ENCODE peak calls at places on chromosomes 6 and 20, in nine cellular contexts. Z is tibial nerve; F is GM23248; S is cardiac muscle cell; W is effector memory CD4-positive, alpha-beta T cell; Q is left ventricle myocardium inferior; D is transverse colon; C is naive thymus-derived CD4-positive, alpha-beta T cell; P is CD8-positive, alpha-beta memory T cell. T is an unnamed sample.
A peak's percentile ranks its signal among the peaks of the same experiment; 100 is the strongest.

GRCh38 chr6:111805511-111806181 is 67.6 kb downstream of the FYN start:
- DNase-seq in Q (no peak), F (peak; percentile 83), W (no peak), Z (no peak), P (peak; percentile 74), D (no peak), S (no peak), C (no peak), T (no peak)

GRCh38 chr6:9131616-9132015 is 696.3 kb upstream of the SLC35B3 start:
- DNase-seq in P (no peak), S (no peak), C (no peak), Z (no peak), F (no peak), W (no peak), Q (no peak), D (peak; percentile 25), T (no peak)

GRCh38 chr20:46025376-46025783 is 3.6 kb upstream of the SLC12A5 start:
- DNase-seq in S (no peak), Z (no peak), Q (no peak), F (no peak), P (no peak), C (no peak), W (no peak), D (no peak), T (no peak)

GRCh38 chr20:64176548-64177419 is 12.5 kb downstream of the MYT1 start:
- DNase-seq in W (no peak), C (no peak), Q (peak; percentile 27), S (no peak), D (no peak), Z (no peak), F (no peak), P (no peak), T (no peak)

GRCh38 chr6:118524686-118525085 is 23.4 kb upstream of the PLN start:
- DNase-seq in C (no peak), F (no peak), P (peak; percentile 42), Q (no peak), W (no peak), S (no peak), Z (no peak), D (no peak), T (no peak)

GRCh38 chr6:155936551-155936950 is 480.9 kb upstream of the NOX3 start:
- DNase-seq in F (no peak), Q (no peak), W (no peak), C (no peak), Z (peak; percentile 15), P (no peak), S (no peak), D (no peak), T (no peak)

GRCh38 chr20:63974402-63975200 is 4.8 kb downstream of the SAMD10 start:
- DNase-seq in Z (no peak), S (no peak), W (no peak), F (no peak), C (no peak), P (peak; percentile 29), D (no peak), Q (peak; percentile 12), T (no peak)

GRCh38 chr6:15249371-15250019 is 3.6 kb downstream of the JARID2 start:
- DNase-seq in P (no peak), C (no peak), S (no peak), Z (no peak), D (no peak), F (peak; percentile 44), Q (no peak), W (no peak), T (no peak)

GRCh38 chr6:40978687-40979289 is 60.2 kb downstream of the UNC5CL start:
- DNase-seq in Q (no peak), C (no peak), P (no peak), F (no peak), D (no peak), S (no peak), Z (no peak), W (no peak), T (no peak)

GRCh38 chr20:63939061-63939935 is 16.9 kb downstream of the UCKL1 start:
- DNase-seq in F (no peak), Q (peak; percentile 14), D (no peak), P (peak; percentile 54), W (no peak), C (no peak), Z (no peak), S (no peak), T (no peak)

GRCh38 chr6:17418281-17419188 is 25.1 kb downstream of the CAP2 start:
- DNase-seq in Z (no peak), Q (no peak), W (no peak), C (no peak), S (peak; percentile 80), F (peak; percentile 76), P (no peak), D (no peak), T (no peak)

GRCh38 chr6:144346719-144347446 is 61.7 kb downstream of the UTRN start:
- DNase-seq in W (no peak), P (no peak), Q (no peak), C (no peak), Z (no peak), D (no peak), S (no peak), F (peak; percentile 93), T (no peak)

GRCh38 chr20:23606652-23607049 is 934 bp upstream of the CST9 start:
- DNase-seq in W (no peak), Q (peak; percentile 77), C (peak; percentile 41), P (peak; percentile 71), Z (peak; percentile 78), S (peak; percentile 87), D (peak; percentile 78), F (peak; percentile 87), T (peak; percentile 84)

GRCh38 chr6:85640806-85641205 is 1.9 kb downstream of the SYNCRIP start:
- DNase-seq in S (no peak), W (no peak), C (no peak), D (no peak), Q (no peak), F (peak; percentile 24), P (no peak), Z (no peak), T (no peak)

GRCh38 chr6:164928366-164929154 is 380.8 kb downstream of the C6orf118 start:
- DNase-seq in P (no peak), Z (no peak), Q (no peak), W (no peak), F (peak; percentile 28), S (no peak), D (no peak), C (no peak), T (no peak)

GRCh38 chr6:148577687-148578488 is 168.9 kb upstream of the UST start:
- DNase-seq in C (no peak), D (peak; percentile 64), W (no peak), Q (peak; percentile 73), P (peak; percentile 66), F (peak; percentile 93), S (peak; percentile 86), Z (peak; percentile 63), T (peak; percentile 72)

GRCh38 chr6:72933216-72933615 is 292.1 kb downstream of the KHDC1L start:
- DNase-seq in D (no peak), C (no peak), P (no peak), Q (no peak), W (no peak), F (no peak), Z (no peak), S (no peak), T (no peak)

GRCh38 chr20:19812056-19812455 is 54.0 kb downstream of the RIN2 start:
- DNase-seq in F (no peak), P (no peak), Z (no peak), Q (no peak), S (no peak), C (no peak), W (no peak), D (no peak), T (no peak)

GRCh38 chr6:151069641-151070040 is 170.1 kb upstream of the AKAP12 start:
- DNase-seq in P (no peak), F (no peak), S (no peak), C (no peak), Z (no peak), Q (no peak), D (no peak), W (no peak), T (no peak)
- H3K4me1 ChIP-seq in P (no peaks in the 10 kb centered on the region), F (peaks cover 49% of the 10 kb centered on the region), S (peaks cover 22% of the 10 kb centered on the region), C (no peaks in the 10 kb centered on the region), Z (peaks cover 6% of the 10 kb centered on the region), Q (peaks cover 32% of the 10 kb centered on the region), D (no peaks in the 10 kb centered on the region), W (no peaks in the 10 kb centered on the region), T (no peaks in the 10 kb centered on the region)

GRCh38 chr20:61708891-61709290 is 356.8 kb downstream of the TAF4 start:
- DNase-seq in Q (no peak), W (no peak), C (no peak), D (no peak), Z (no peak), F (no peak), S (no peak), P (no peak), T (no peak)

GRCh38 chr20:61706562-61706961 is 359.1 kb downstream of the TAF4 start:
- DNase-seq in S (no peak), F (no peak), Q (no peak), Z (no peak), P (no peak), W (no peak), D (no peak), C (no peak), T (no peak)

GRCh38 chr20:61702246-61702645 is 363.4 kb downstream of the TAF4 start:
- DNase-seq in W (no peak), Z (no peak), C (no peak), P (no peak), D (no peak), F (no peak), Q (no peak), S (no peak), T (no peak)

GRCh38 chr20:61704661-61705060 is 361.0 kb downstream of the TAF4 start:
- DNase-seq in C (no peak), F (no peak), D (no peak), Q (no peak), S (no peak), P (no peak), W (no peak), Z (no peak), T (no peak)

DNA sequence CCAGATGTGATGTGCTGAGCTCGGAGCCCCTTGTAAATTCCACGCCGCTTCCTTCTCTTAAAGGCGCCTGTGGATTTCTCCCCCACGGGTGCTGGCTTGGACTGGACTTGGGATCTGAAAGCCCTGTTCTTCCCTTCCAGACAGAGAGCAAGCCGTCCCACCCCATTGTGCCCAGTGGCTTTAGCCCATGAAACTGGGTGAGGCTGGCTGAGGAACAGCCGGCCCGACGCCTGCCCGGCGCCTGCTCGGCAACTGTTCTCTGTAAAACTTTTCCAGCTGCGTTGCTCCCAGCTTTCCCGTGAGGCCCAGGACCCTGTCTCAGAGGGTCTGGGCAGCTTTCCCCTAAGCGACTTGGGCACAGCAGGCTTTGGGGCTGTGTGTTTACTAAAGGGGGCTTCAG is 359.8 kb downstream of the TAF4 start:
- DNase-seq in F (no peak), W (no peak), D (no peak), C (no peak), Z (no peak), S (no peak), P (no peak), Q (no peak), T (no peak)
- H3K36me3 ChIP-seq in F (no peaks in the 10 kb centered on the region), W (no peaks in the 10 kb centered on the region), D (no peaks in the 10 kb centered on the region), C (no peaks in the 10 kb centered on the region), Z (no peaks in the 10 kb centered on the region), S (no peaks in the 10 kb centered on the region), P (no peaks in the 10 kb centered on the region), Q (no peaks in the 10 kb centered on the region), T (no peaks in the 10 kb centered on the region)

GRCh38 chr20:25539742-25540201 is 45.6 kb downstream of the NINL start:
- DNase-seq in P (no peak), W (no peak), Z (no peak), C (no peak), S (no peak), F (peak; percentile 59), Q (no peak), D (no peak), T (no peak)
- H3K4me3 ChIP-seq in P (no peak overlapping the region), W (no peak overlapping the region), Z (peak overlapping the region; percentile 27), C (no peak overlapping the region), S (no peak overlapping the region), F (peak overlapping the region; percentile 68), Q (peak overlapping the region; percentile 69), D (no peak overlapping the region), T (no peak overlapping the region)

GRCh38 chr6:2967936-2968335 is 3.4 kb downstream of the SERPINB6 start:
- DNase-seq in F (no peak), Q (no peak), P (no peak), C (no peak), Z (no peak), S (no peak), W (no peak), D (no peak), T (no peak)
- H3K4me1 ChIP-seq in F (peaks cover 20% of the 10 kb centered on the region), Q (peaks cover 65% of the 10 kb centered on the region), P (peaks cover 22% of the 10 kb centered on the region), C (peaks cover 7% of the 10 kb centered on the region), Z (no peaks in the 10 kb centered on the region), S (peaks cover 6% of the 10 kb centered on the region), W (peaks cover 4% of the 10 kb centered on the region), D (no peaks in the 10 kb centered on the region), T (peaks cover 2% of the 10 kb centered on the region)

T was measured in iPS DF 6.9.